ENCODE peak calls at places on chromosome 13, in six cellular contexts. Q, K, O, D, I and N are unnamed samples.

GRCh38 chr13:55073000-55073399 is 2044.4 kb downstream of the OLFM4 start:
- DNase-seq in Q (no peak), K (no peak), O (no peak), D (no peak), I (no peak), N (peak)

GRCh38 chr13:111980146-111980929 is 86.6 kb upstream of the SOX1 start:
- DNase-seq in Q (no peak), K (no peak), O (no peak), D (no peak), I (no peak), N (no peak)

GRCh38 chr13:80437212-80437611 is 96.3 kb upstream of the SPRY2 start:
- DNase-seq in Q (no peak), K (no peak), O (no peak), D (no peak), I (no peak), N (no peak)

GRCh38 chr13:25844559-25845434 is 207.0 kb downstream of the SHISA2 start:
- DNase-seq in Q (no peak), K (no peak), O (no peak), D (no peak), I (no peak), N (no peak)

GRCh38 chr13:19183676-19184075 is 2.1 kb upstream of the TUBA3C start:
- DNase-seq in Q (no peak), K (no peak), O (no peak), D (no peak), I (no peak), N (no peak)

GRCh38 chr13:75666646-75667351 is 30.7 kb downstream of the LMO7 start:
- DNase-seq in Q (no peak), K (no peak), O (no peak), D (peak), I (no peak), N (no peak)

GRCh38 chr13:51733656-51734334 is 70.2 kb downstream of the DHRS12 start:
- DNase-seq in Q (no peak), K (no peak), O (no peak), D (peak), I (peak), N (peak)

GRCh38 chr13:114089751-114090400 is 42.5 kb downstream of the RASA3 start:
- DNase-seq in Q (no peak), K (no peak), O (no peak), D (no peak), I (no peak), N (no peak)

GRCh38 chr13:112857914-112858490 is 111.0 kb upstream of the MCF2L start:
- DNase-seq in Q (no peak), K (no peak), O (no peak), D (no peak), I (no peak), N (no peak)

GRCh38 chr13:97058896-97059295 is 64.6 kb upstream of the OXGR1 start:
- DNase-seq in Q (no peak), K (no peak), O (no peak), D (no peak), I (no peak), N (no peak)